ENCODE peak calls at places on chromosomes 6 and 20, in seven cellular contexts. F is K562, R is GM12892, M is SK-N-SH, S is GM12891, C is GM12878, N is HepG2. H is an unnamed sample.

GRCh38 chr6:44161997-44162338 is 3.3 kb downstream of the CAPN11 start:
- DNase-seq in S (no peak), C (no peak), M (no peak), N (no peak), R (no peak), F (no peak), H (peak)

GRCh38 chr6:131787955-131788712 is 19.7 kb upstream of the ENPP1 start:
- DNase-seq in N (peak), S (no peak), R (no peak), M (no peak), F (no peak), C (no peak), H (no peak)

GRCh38 chr6:157061770-157062594 is 261.3 kb downstream of the TMEM242 start:
- DNase-seq in M (no peak), S (no peak), N (no peak), F (no peak), C (no peak), R (no peak), H (no peak)

GRCh38 chr20:37123441-37123840 is 27.6 kb upstream of the RBL1 start:
- DNase-seq in F (no peak), R (no peak), N (peak), S (no peak), M (no peak), C (no peak), H (no peak)

GRCh38 chr20:12049125-12049524 is 131.4 kb downstream of the BTBD3 start:
- DNase-seq in F (no peak), R (no peak), M (no peak), S (no peak), N (no peak), C (no peak), H (no peak)

GRCh38 chr6:133553652-133554051 is 312.5 kb downstream of the EYA4 start:
- DNase-seq in C (no peak), F (peak), N (peak), M (peak), S (no peak), R (no peak), H (no peak)

GRCh38 chr6:147693185-147693584 is 184.7 kb downstream of the SAMD5 start:
- DNase-seq in C (no peak), S (no peak), M (no peak), F (no peak), N (no peak), R (no peak), H (no peak)

GRCh38 chr20:4688342-4688741 is 33.4 kb upstream of the PRND start:
- DNase-seq in F (no peak), M (no peak), C (no peak), R (no peak), S (no peak), N (no peak), H (no peak)

GRCh38 chr6:108559884-108560462 is 744 bp upstream of the FOXO3 start:
- DNase-seq in N (peak), F (peak), R (no peak), M (peak), C (no peak), S (no peak), H (no peak)

GRCh38 chr20:7264137-7264536 is 496.7 kb downstream of the BMP2 start:
- DNase-seq in M (no peak), F (no peak), R (no peak), S (no peak), C (no peak), N (no peak), H (no peak)

GRCh38 chr20:6756961-6757595 is 10.4 kb upstream of the BMP2 start:
- DNase-seq in S (no peak), N (no peak), C (no peak), R (no peak), F (no peak), M (no peak), H (no peak)

GRCh38 chr6:93177918-93178317 is 241.4 kb downstream of the EPHA7 start:
- DNase-seq in S (no peak), M (no peak), C (no peak), N (no peak), R (no peak), F (no peak), H (no peak)

GRCh38 chr6:167134448-167135328 is 11.8 kb downstream of the CCR6 start:
- DNase-seq in F (no peak), M (no peak), R (no peak), C (no peak), S (no peak), N (no peak), H (no peak)

GRCh38 chr20:36728986-36729385 is 16.9 kb downstream of the NDRG3 start:
- DNase-seq in S (no peak), F (no peak), M (no peak), C (no peak), R (no peak), N (peak), H (no peak)

GRCh38 chr6:22129751-22130150 is 167.1 kb downstream of the PRL start:
- DNase-seq in S (no peak), R (no peak), C (no peak), N (no peak), F (no peak), M (no peak), H (no peak)

GRCh38 chr6:70414813-70415212 is 1.5 kb downstream of the FAM135A start:
- DNase-seq in M (no peak), C (no peak), N (no peak), F (no peak), R (no peak), S (no peak), H (no peak)

GRCh38 chr6:10276106-10276505 is 138.8 kb downstream of the TFAP2A start:
- DNase-seq in C (no peak), S (no peak), M (no peak), R (no peak), F (no peak), N (no peak), H (no peak)

GRCh38 chr6:167328086-167328485 is 3.2 kb downstream of the TTLL2 start:
- DNase-seq in F (no peak), N (no peak), C (no peak), R (no peak), S (no peak), M (no peak), H (no peak)

GRCh38 chr6:36098920-36099647 is 31.2 kb upstream of the MAPK13 start:
- DNase-seq in S (no peak), N (no peak), R (no peak), F (peak), M (peak), C (no peak), H (no peak)

GRCh38 chr6:101000334-101000733 is 119.2 kb upstream of the ASCC3 start:
- DNase-seq in M (no peak), R (no peak), C (no peak), N (no peak), F (no peak), S (no peak), H (no peak)

GRCh38 chr6:31794866-31795615 is 511 bp downstream of the VARS1 start:
- DNase-seq in F (peak), C (no peak), M (peak), N (no peak), R (peak), S (peak), H (no peak)

GRCh38 chr6:113018351-113019151 is 671.4 kb downstream of the RFPL4B start:
- DNase-seq in C (no peak), S (no peak), F (no peak), R (no peak), M (no peak), N (no peak), H (no peak)

GRCh38 chr20:53354314-53354713 is 239.3 kb downstream of the ZNF217 start:
- DNase-seq in S (no peak), F (no peak), M (no peak), R (no peak), N (no peak), C (no peak), H (no peak)

GRCh38 chr6:50278663-50279062 is 228.9 kb upstream of the DEFB112 start:
- DNase-seq in S (no peak), M (no peak), C (no peak), F (no peak), N (no peak), R (no peak), H (no peak)

GRCh38 chr6:79574636-79575035 is 37.4 kb upstream of the LCA5 start:
- DNase-seq in N (peak), M (no peak), S (no peak), R (no peak), F (no peak), C (no peak), H (no peak)

GRCh38 chr6:133432021-133432989 is 191.1 kb downstream of the EYA4 start:
- DNase-seq in R (no peak), N (no peak), M (no peak), C (no peak), F (no peak), S (no peak), H (peak)

GRCh38 chr6:44739163-44739562 is 351.7 kb downstream of the CDC5L start:
- DNase-seq in M (no peak), F (no peak), N (no peak), C (no peak), R (no peak), S (no peak), H (no peak)

GRCh38 chr6:92023410-92023940 is 1395.9 kb downstream of the EPHA7 start:
- DNase-seq in R (no peak), N (no peak), F (no peak), M (peak), S (no peak), C (no peak), H (no peak)

GRCh38 chr20:44370639-44371218 is 15.2 kb downstream of the HNF4A start:
- DNase-seq in C (no peak), R (no peak), S (no peak), M (no peak), N (peak), F (no peak), H (no peak)

GRCh38 chr20:46638367-46639274 is 12.6 kb downstream of the SLC13A3 start:
- DNase-seq in C (no peak), F (no peak), M (no peak), N (peak), R (no peak), S (no peak), H (no peak)

GRCh38 chr20:58102744-58103516 is 125.5 kb downstream of the ANKRD60 start:
- DNase-seq in N (no peak), R (no peak), C (no peak), S (no peak), M (no peak), F (no peak), H (no peak)

GRCh38 chr20:50360921-50361320 is 149.3 kb upstream of the PTPN1 start:
- DNase-seq in N (no peak), R (no peak), S (no peak), M (no peak), F (no peak), C (no peak), H (no peak)

GRCh38 chr20:54176610-54177009 is 2.8 kb upstream of the CYP24A1 start:
- DNase-seq in S (no peak), M (no peak), N (no peak), R (no peak), F (no peak), C (no peak), H (no peak)

GRCh38 chr6:132147530-132148011 is 196.4 kb upstream of the CCN2 start:
- DNase-seq in S (no peak), N (no peak), R (no peak), M (no peak), F (no peak), C (no peak), H (no peak)

GRCh38 chr6:53340536-53340935 is 8.2 kb downstream of the ELOVL5 start:
- DNase-seq in R (no peak), S (no peak), F (no peak), M (no peak), N (no peak), C (no peak), H (no peak)

GRCh38 chr6:151443911-151444621 is 7.9 kb downstream of the RMND1 start:
- DNase-seq in R (no peak), M (no peak), S (no peak), F (no peak), N (no peak), C (no peak), H (no peak)
- TF ChIP-seq TAF1 in R (no peak), M (no peak), S (no peak), F (no peak), N (no peak), C (no peak), H (no peak)

GRCh38 chr6:14917101-14917500 is 328.8 kb upstream of the JARID2 start:
- DNase-seq in R (no peak), M (no peak), S (no peak), F (no peak), C (no peak), N (no peak), H (no peak)
- TF ChIP-seq TAF1 in R (no peak), M (no peak), S (no peak), F (no peak), C (no peak), N (no peak), H (no peak)

GRCh38 chr6:122696079-122696478 is 83.4 kb upstream of the FABP7 start:
- DNase-seq in S (no peak), M (no peak), R (no peak), F (no peak), C (no peak), N (no peak), H (no peak)
- TF ChIP-seq TAF1 in S (no peak), M (no peak), R (no peak), F (no peak), C (no peak), N (no peak), H (no peak)

GRCh38 chr6:431986-432385 is 40.4 kb downstream of the IRF4 start:
- DNase-seq in R (no peak), M (no peak), N (no peak), F (no peak), C (no peak), S (no peak), H (no peak)
- TF ChIP-seq TAF1 in R (no peak), M (no peak), N (no peak), F (no peak), C (no peak), S (no peak), H (no peak)

GRCh38 chr6:28277746-28278145 is 3.6 kb upstream of the PGBD1 start:
- DNase-seq in C (no peak), R (no peak), F (no peak), M (no peak), N (no peak), S (no peak), H (no peak)

GRCh38 chr6:28280595-28281287 is 631 bp upstream of the PGBD1 start:
- DNase-seq in R (no peak), N (no peak), S (no peak), M (no peak), C (no peak), F (no peak), H (no peak)

GRCh38 chr6:28282923-28283322 is 1.6 kb downstream of the PGBD1 start:
- DNase-seq in F (no peak), M (no peak), C (no peak), N (no peak), R (no peak), S (no peak), H (no peak)

GRCh38 chr6:28281288-28282064 is at the start of gene PGBD1:
- DNase-seq in R (peak), S (peak), C (no peak), N (peak), M (peak), F (peak), H (peak)
- TF ChIP-seq TAF1 in R (peak), S (no peak), C (peak), N (peak), M (peak), F (peak), H (peak)

GRCh38 chr6:118584906-118585305 is 36.8 kb downstream of the PLN start:
- DNase-seq in R (no peak), F (no peak), C (no peak), S (no peak), M (no peak), N (no peak), H (no peak)

GRCh38 chr6:118578617-118579016 is 30.5 kb downstream of the PLN start:
- DNase-seq in N (no peak), R (no peak), S (no peak), M (no peak), F (no peak), C (no peak), H (no peak)

GRCh38 chr6:118579786-118580185 is 31.7 kb downstream of the PLN start:
- DNase-seq in M (no peak), R (no peak), C (no peak), S (no peak), N (no peak), F (no peak), H (no peak)

GRCh38 chr6:118580585-118581419 is 32.7 kb downstream of the PLN start:
- DNase-seq in F (peak), C (no peak), N (peak), R (peak), M (peak), S (peak), H (no peak)

GRCh38 chr6:118581489-118581959 is 33.4 kb downstream of the PLN start:
- DNase-seq in S (no peak), M (no peak), C (no peak), N (no peak), F (peak), R (no peak), H (no peak)
- TF ChIP-seq TAF1 in S (no peak), M (no peak), C (no peak), N (no peak), F (no peak), R (no peak), H (no peak)

GRCh38 chr20:61356171-61356570 is 104.1 kb downstream of the CDH4 start:
- DNase-seq in R (no peak), F (no peak), M (no peak), N (no peak), S (no peak), C (no peak), H (no peak)
- TF ChIP-seq TAF1 in R (no peak), F (no peak), M (no peak), N (no peak), S (no peak), C (no peak), H (no peak)